ENCODE peak calls at places on chromosomes 6 and 20, in seven cellular contexts. One of them, this sample, is unnamed.
A peak's percentile ranks its signal among the peaks of the same experiment; 100 is the strongest.

GRCh38 chr6:127481628-127482027 is 22.4 kb upstream of the KIAA0408 start:
- DNase-seq in H9: no peak
- DNase-seq in neuronal stem cell: no peak
- DNase-seq in mesenchymal stem cell: peak; percentile 29
- DNase-seq in trophoblast cell: peak; percentile 48
- DNase-seq in mesendoderm: peak; percentile 44
- DNase-seq in H1: no peak
- DNase-seq in this sample: peak; percentile 68

GRCh38 chr20:45306431-45306982 is at the start of gene RBPJL:
- DNase-seq in H9: peak; percentile 71
- DNase-seq in neuronal stem cell: no peak
- DNase-seq in mesenchymal stem cell: peak; percentile 17
- DNase-seq in trophoblast cell: peak; percentile 46
- DNase-seq in mesendoderm: peak; percentile 35
- DNase-seq in H1: no peak
- DNase-seq in this sample: no peak

GRCh38 chr20:17657898-17658647 is 24.0 kb downstream of the RRBP1 start:
- DNase-seq in H9: no peak
- DNase-seq in neuronal stem cell: no peak
- DNase-seq in mesenchymal stem cell: no peak
- DNase-seq in trophoblast cell: no peak
- DNase-seq in mesendoderm: no peak
- DNase-seq in H1: no peak
- DNase-seq in this sample: no peak

GRCh38 chr6:37489697-37490336 is 9.9 kb downstream of the CCDC167 start:
- DNase-seq in H9: peak; percentile 31
- DNase-seq in neuronal stem cell: no peak
- DNase-seq in mesenchymal stem cell: no peak
- DNase-seq in trophoblast cell: no peak
- DNase-seq in mesendoderm: no peak
- DNase-seq in H1: no peak
- DNase-seq in this sample: no peak

GRCh38 chr6:3902786-3903648 is 53.8 kb downstream of the FAM50B start:
- DNase-seq in H9: no peak
- DNase-seq in neuronal stem cell: no peak
- DNase-seq in mesenchymal stem cell: no peak
- DNase-seq in trophoblast cell: no peak
- DNase-seq in mesendoderm: no peak
- DNase-seq in H1: no peak
- DNase-seq in this sample: no peak

GRCh38 chr6:155026366-155027045 is 31.4 kb downstream of the TIAM2 start:
- DNase-seq in H9: no peak
- DNase-seq in neuronal stem cell: no peak
- DNase-seq in mesenchymal stem cell: peak; percentile 80
- DNase-seq in trophoblast cell: peak; percentile 23
- DNase-seq in mesendoderm: peak; percentile 65
- DNase-seq in H1: peak; percentile 15
- DNase-seq in this sample: peak; percentile 76

GRCh38 chr20:46196990-46197389 is 78.9 kb downstream of the CD40 start:
- DNase-seq in H9: no peak
- DNase-seq in neuronal stem cell: no peak
- DNase-seq in mesenchymal stem cell: no peak
- DNase-seq in trophoblast cell: no peak
- DNase-seq in mesendoderm: no peak
- DNase-seq in H1: no peak
- DNase-seq in this sample: no peak

GRCh38 chr6:75128881-75129570 is 76.8 kb downstream of the COL12A1 start:
- DNase-seq in H9: no peak
- DNase-seq in neuronal stem cell: no peak
- DNase-seq in mesenchymal stem cell: no peak
- DNase-seq in trophoblast cell: no peak
- DNase-seq in mesendoderm: no peak
- DNase-seq in H1: no peak
- DNase-seq in this sample: no peak

GRCh38 chr6:83637953-83638352 is 70.9 kb downstream of the SNAP91 start:
- DNase-seq in H9: peak; percentile 29
- DNase-seq in neuronal stem cell: no peak
- DNase-seq in mesenchymal stem cell: no peak
- DNase-seq in trophoblast cell: no peak
- DNase-seq in mesendoderm: peak; percentile 2
- DNase-seq in H1: no peak
- DNase-seq in this sample: no peak

GRCh38 chr6:25694366-25694765 is 42.4 kb downstream of the SCGN start:
- DNase-seq in H9: no peak
- DNase-seq in neuronal stem cell: no peak
- DNase-seq in mesenchymal stem cell: no peak
- DNase-seq in trophoblast cell: no peak
- DNase-seq in mesendoderm: no peak
- DNase-seq in H1: no peak
- DNase-seq in this sample: no peak

GRCh38 chr20:61745397-61746146 is 320.1 kb downstream of the TAF4 start:
- DNase-seq in H9: no peak
- DNase-seq in neuronal stem cell: no peak
- DNase-seq in mesenchymal stem cell: no peak
- DNase-seq in trophoblast cell: no peak
- DNase-seq in mesendoderm: no peak
- DNase-seq in H1: no peak
- DNase-seq in this sample: no peak

GRCh38 chr6:156780117-156780641 is 3.0 kb downstream of the ARID1B start:
- DNase-seq in H9: no peak
- DNase-seq in neuronal stem cell: peak; percentile 63
- DNase-seq in mesenchymal stem cell: peak; percentile 92
- DNase-seq in trophoblast cell: peak; percentile 88
- DNase-seq in mesendoderm: peak; percentile 90
- DNase-seq in H1: no peak
- DNase-seq in this sample: peak; percentile 96

GRCh38 chr20:47453167-47453782 is 48.4 kb upstream of the NCOA3 start:
- DNase-seq in H9: no peak
- DNase-seq in neuronal stem cell: no peak
- DNase-seq in mesenchymal stem cell: peak; percentile 92
- DNase-seq in trophoblast cell: peak; percentile 92
- DNase-seq in mesendoderm: peak; percentile 73
- DNase-seq in H1: no peak
- DNase-seq in this sample: peak; percentile 93

GRCh38 chr6:17865798-17866725 is 121.4 kb downstream of the KIF13A start:
- DNase-seq in H9: no peak
- DNase-seq in neuronal stem cell: no peak
- DNase-seq in mesenchymal stem cell: peak; percentile 97
- DNase-seq in trophoblast cell: peak; percentile 98
- DNase-seq in mesendoderm: peak; percentile 29
- DNase-seq in H1: peak; percentile 7
- DNase-seq in this sample: peak; percentile 95

GRCh38 chr6:107981695-107982094 is 23.7 kb upstream of the SEC63 start:
- DNase-seq in H9: no peak
- DNase-seq in neuronal stem cell: no peak
- DNase-seq in mesenchymal stem cell: no peak
- DNase-seq in trophoblast cell: no peak
- DNase-seq in mesendoderm: no peak
- DNase-seq in H1: no peak
- DNase-seq in this sample: no peak

GRCh38 chr6:107977283-107977682 is 19.3 kb upstream of the SEC63 start:
- DNase-seq in H9: no peak
- DNase-seq in neuronal stem cell: no peak
- DNase-seq in mesenchymal stem cell: peak; percentile 39
- DNase-seq in trophoblast cell: peak; percentile 46
- DNase-seq in mesendoderm: peak; percentile 60
- DNase-seq in H1: no peak
- DNase-seq in this sample: peak; percentile 39

GRCh38 chr6:107987805-107988204 is 29.8 kb upstream of the SEC63 start:
- DNase-seq in H9: peak; percentile 57
- DNase-seq in neuronal stem cell: no peak
- DNase-seq in mesenchymal stem cell: no peak
- DNase-seq in trophoblast cell: peak; percentile 83
- DNase-seq in mesendoderm: peak; percentile 91
- DNase-seq in H1: no peak
- DNase-seq in this sample: no peak

GRCh38 chr6:107985701-107986100 is 27.7 kb upstream of the SEC63 start:
- DNase-seq in H9: no peak
- DNase-seq in neuronal stem cell: no peak
- DNase-seq in mesenchymal stem cell: no peak
- DNase-seq in trophoblast cell: peak; percentile 78
- DNase-seq in mesendoderm: no peak
- DNase-seq in H1: no peak
- DNase-seq in this sample: no peak

DNA sequence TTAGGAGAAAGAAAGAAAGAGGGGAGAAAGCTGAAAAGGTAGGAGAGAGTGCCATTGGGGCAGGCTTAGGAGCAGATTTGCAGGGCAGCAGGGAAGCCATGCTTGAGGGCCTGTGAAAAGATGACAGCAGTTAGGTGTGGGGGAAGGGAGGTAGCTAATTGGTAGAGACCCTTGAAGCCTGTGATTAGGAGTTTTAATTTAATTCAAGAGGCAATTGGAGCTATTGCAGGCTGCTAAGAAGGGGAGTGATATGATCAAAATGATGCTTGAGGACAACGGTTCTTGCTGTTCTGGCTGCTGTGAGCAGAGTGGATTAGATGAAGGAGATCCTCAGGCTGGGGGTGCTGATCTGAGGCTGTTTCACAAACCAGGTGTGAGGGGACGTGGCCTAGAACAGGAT is 24.5 kb upstream of the SEC63 start:
- DNase-seq in H9: no peak
- DNase-seq in neuronal stem cell: no peak
- DNase-seq in mesenchymal stem cell: no peak
- DNase-seq in trophoblast cell: no peak
- DNase-seq in mesendoderm: no peak
- DNase-seq in H1: no peak
- DNase-seq in this sample: no peak
- H3K4ac ChIP-seq in H9: no peak overlapping the region
- H3K4ac ChIP-seq in neuronal stem cell: no peak overlapping the region
- H3K4ac ChIP-seq in mesenchymal stem cell: no peak overlapping the region
- H3K4ac ChIP-seq in trophoblast cell: no peak overlapping the region
- H3K4ac ChIP-seq in mesendoderm: no peak overlapping the region
- H3K4ac ChIP-seq in H1: no peak overlapping the region
- H3K4ac ChIP-seq in this sample: no peak overlapping the region

DNA sequence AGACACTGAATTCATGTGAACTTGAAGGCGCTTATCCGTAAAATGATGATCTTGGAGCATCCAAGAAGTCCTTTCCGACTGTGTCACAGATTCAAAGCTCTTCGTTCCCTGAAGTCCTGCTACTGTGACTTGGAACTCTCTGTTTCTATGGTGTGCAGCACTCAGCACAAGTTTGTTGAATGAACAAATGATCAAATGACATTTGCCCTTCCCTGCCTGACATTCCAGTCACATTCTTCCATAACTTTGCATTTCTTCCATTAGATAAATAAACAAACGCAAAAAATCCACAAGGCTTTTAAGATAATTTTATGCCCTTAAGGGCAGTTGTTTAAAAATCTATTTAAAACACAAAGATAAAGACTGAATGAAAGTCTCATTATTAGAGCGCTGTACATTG is 39.9 kb downstream of the SGK1 start:
- DNase-seq in H9: no peak
- DNase-seq in neuronal stem cell: no peak
- DNase-seq in mesenchymal stem cell: no peak
- DNase-seq in trophoblast cell: peak; percentile 48
- DNase-seq in mesendoderm: no peak
- DNase-seq in H1: no peak
- DNase-seq in this sample: no peak
- H3K4ac ChIP-seq in H9: no peak overlapping the region
- H3K4ac ChIP-seq in neuronal stem cell: no peak overlapping the region
- H3K4ac ChIP-seq in mesenchymal stem cell: no peak overlapping the region
- H3K4ac ChIP-seq in trophoblast cell: no peak overlapping the region
- H3K4ac ChIP-seq in mesendoderm: no peak overlapping the region
- H3K4ac ChIP-seq in H1: no peak overlapping the region
- H3K4ac ChIP-seq in this sample: peak overlapping the region; percentile 51

GRCh38 chr6:53363341-53364079 is 14.8 kb upstream of the ELOVL5 start:
- DNase-seq in H9: no peak
- DNase-seq in neuronal stem cell: no peak
- DNase-seq in mesenchymal stem cell: no peak
- DNase-seq in trophoblast cell: no peak
- DNase-seq in mesendoderm: no peak
- DNase-seq in H1: no peak
- DNase-seq in this sample: no peak

GRCh38 chr6:53358440-53359087 is 9.8 kb upstream of the ELOVL5 start:
- DNase-seq in H9: no peak
- DNase-seq in neuronal stem cell: no peak
- DNase-seq in mesenchymal stem cell: no peak
- DNase-seq in trophoblast cell: no peak
- DNase-seq in mesendoderm: no peak
- DNase-seq in H1: no peak
- DNase-seq in this sample: no peak

GRCh38 chr6:53359843-53360834 is 11.4 kb upstream of the ELOVL5 start:
- DNase-seq in H9: no peak
- DNase-seq in neuronal stem cell: no peak
- DNase-seq in mesenchymal stem cell: peak; percentile 56
- DNase-seq in trophoblast cell: peak; percentile 74
- DNase-seq in mesendoderm: peak; percentile 69
- DNase-seq in H1: no peak
- DNase-seq in this sample: peak; percentile 13

GRCh38 chr6:53359088-53359842 is 10.5 kb upstream of the ELOVL5 start:
- DNase-seq in H9: peak; percentile 97
- DNase-seq in neuronal stem cell: peak; percentile 95
- DNase-seq in mesenchymal stem cell: peak; percentile 97
- DNase-seq in trophoblast cell: peak; percentile 91
- DNase-seq in mesendoderm: peak; percentile 99
- DNase-seq in H1: peak; percentile 89
- DNase-seq in this sample: peak; percentile 91

DNA sequence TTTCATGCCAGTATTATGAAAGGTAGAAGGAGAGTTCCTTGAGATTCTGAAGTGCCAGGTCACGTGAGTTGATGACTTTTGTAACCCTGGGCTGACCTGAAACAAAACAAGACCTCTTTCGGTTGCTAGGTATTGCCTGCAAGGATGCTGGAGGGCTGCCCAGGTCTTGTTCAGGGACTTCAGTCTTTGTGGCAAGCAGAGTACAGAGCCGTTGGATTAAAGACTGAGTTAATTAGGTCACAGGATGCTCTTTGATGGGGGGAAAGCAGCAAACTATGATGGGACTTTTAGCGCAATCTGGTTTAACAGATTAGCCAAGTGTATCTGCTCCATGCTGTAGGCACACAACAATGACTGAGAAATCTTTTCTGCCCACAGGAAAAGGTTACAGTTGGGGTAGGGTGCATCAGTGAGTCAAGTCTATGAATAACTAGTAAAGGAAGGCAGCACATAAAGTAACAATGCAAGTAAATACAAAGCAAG is 12.8 kb upstream of the ELOVL5 start:
- DNase-seq in H9: no peak
- DNase-seq in neuronal stem cell: no peak
- DNase-seq in mesenchymal stem cell: no peak
- DNase-seq in trophoblast cell: peak; percentile 20
- DNase-seq in mesendoderm: peak; percentile 29
- DNase-seq in H1: no peak
- DNase-seq in this sample: peak; percentile 30
- H3K4ac ChIP-seq in H9: no peak overlapping the region
- H3K4ac ChIP-seq in neuronal stem cell: no peak overlapping the region
- H3K4ac ChIP-seq in mesenchymal stem cell: no peak overlapping the region
- H3K4ac ChIP-seq in trophoblast cell: no peak overlapping the region
- H3K4ac ChIP-seq in mesendoderm: no peak overlapping the region
- H3K4ac ChIP-seq in H1: no peak overlapping the region
- H3K4ac ChIP-seq in this sample: no peak overlapping the region

DNA sequence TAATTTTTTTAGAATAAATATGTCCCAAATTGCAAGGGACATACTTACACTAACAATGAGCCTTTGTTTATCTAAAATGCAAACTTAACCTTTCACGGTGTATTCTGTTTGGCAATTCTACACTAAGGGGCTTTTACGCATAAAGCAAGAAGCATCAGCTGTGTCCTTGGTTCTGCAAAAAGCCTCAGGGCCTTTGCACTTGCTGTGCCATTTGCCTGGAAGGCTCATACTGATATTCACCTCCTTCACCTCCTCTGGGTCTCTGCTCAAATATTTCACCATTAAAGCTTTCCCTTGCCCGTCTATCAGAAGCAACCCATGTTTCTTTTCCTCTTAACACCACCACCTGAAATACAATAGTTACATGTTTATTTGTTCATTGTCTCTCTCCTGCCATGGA is 8.9 kb upstream of the BMP7 start:
- DNase-seq in H9: no peak
- DNase-seq in neuronal stem cell: no peak
- DNase-seq in mesenchymal stem cell: no peak
- DNase-seq in trophoblast cell: no peak
- DNase-seq in mesendoderm: no peak
- DNase-seq in H1: no peak
- DNase-seq in this sample: no peak
- H3K4ac ChIP-seq in H9: no peak overlapping the region
- H3K4ac ChIP-seq in neuronal stem cell: no peak overlapping the region
- H3K4ac ChIP-seq in mesenchymal stem cell: no peak overlapping the region
- H3K4ac ChIP-seq in trophoblast cell: no peak overlapping the region
- H3K4ac ChIP-seq in mesendoderm: no peak overlapping the region
- H3K4ac ChIP-seq in H1: no peak overlapping the region
- H3K4ac ChIP-seq in this sample: no peak overlapping the region

This sample was measured in IMR-90.